ENCODE peak calls at places on chromosome 22, in four cellular contexts. F is H1, N is mesenchymal stem cell, L is IMR-90. O is an unnamed sample.

GRCh38 chr22:21020802-21021429 is 6.0 kb downstream of the P2RX6 start:
- DNase-seq in F (peak; percentile 73), N (peak; percentile 10), L (no peak), O (no peak)

GRCh38 chr22:33860386-33860785 is 59.9 kb downstream of the LARGE1 start:
- DNase-seq in F (no peak), N (no peak), L (no peak), O (no peak)

GRCh38 chr22:49505337-49506009 is 322.2 kb downstream of the BRD1 start:
- DNase-seq in F (no peak), N (no peak), L (no peak), O (no peak)

GRCh38 chr22:22171357-22172218 is 73.0 kb upstream of the VPREB1 start:
- DNase-seq in F (no peak), N (peak; percentile 8), L (no peak), O (no peak)

GRCh38 chr22:48503035-48503625 is 1324.5 kb downstream of the BRD1 start:
- DNase-seq in F (no peak), N (no peak), L (no peak), O (no peak)

GRCh38 chr22:44192098-44192810 is 11.5 kb downstream of the PARVG start:
- DNase-seq in F (peak; percentile 91), N (no peak), L (no peak), O (no peak)

GRCh38 chr22:26648761-26649363 is 8.5 kb upstream of the MIAT start:
- DNase-seq in F (no peak), N (peak; percentile 27), L (no peak), O (no peak)

GRCh38 chr22:23237841-23238240 is 57.5 kb downstream of the BCR start:
- DNase-seq in F (no peak), N (no peak), L (no peak), O (no peak)

GRCh38 chr22:44685384-44686056 is 16.5 kb upstream of the PRR5 start:
- DNase-seq in F (peak; percentile 75), N (peak; percentile 73), L (peak; percentile 51), O (no peak)

GRCh38 chr22:23841736-23842404 is 3.1 kb upstream of the DERL3 start:
- DNase-seq in F (no peak), N (no peak), L (no peak), O (no peak)

GRCh38 chr22:48121984-48122383 is 1359.5 kb downstream of the TBC1D22A start:
- DNase-seq in F (no peak), N (no peak), L (no peak), O (no peak)

GRCh38 chr22:50304528-50305392 is 2.7 kb downstream of the PLXNB2 start:
- DNase-seq in F (no peak), N (no peak), L (no peak), O (no peak)

GRCh38 chr22:31123292-31123602 is 481 bp downstream of the INPP5J start:
- DNase-seq in F (no peak), N (no peak), L (no peak), O (no peak)

GRCh38 chr22:30301995-30302809 is 12.9 kb upstream of the CASTOR1 start:
- DNase-seq in F (no peak), N (peak; percentile 88), L (peak; percentile 59), O (no peak)

GRCh38 chr22:50286275-50286674 is 16.1 kb upstream of the MAPK11 start:
- DNase-seq in F (no peak), N (no peak), L (no peak), O (no peak)

GRCh38 chr22:49372111-49372529 is 455.6 kb downstream of the BRD1 start:
- DNase-seq in F (no peak), N (no peak), L (no peak), O (no peak)

GRCh38 chr22:31951201-31952093 is 7.1 kb downstream of the YWHAH start:
- DNase-seq in F (no peak), N (no peak), L (no peak), O (no peak)

GRCh38 chr22:49950396-49950994 is 10.1 kb upstream of the PIM3 start:
- DNase-seq in F (no peak), N (no peak), L (no peak), O (no peak)

GRCh38 chr22:17633217-17633997 is 4.9 kb upstream of the ATP6V1E1 start:
- DNase-seq in F (no peak), N (peak; percentile 72), L (peak; percentile 92), O (no peak)

GRCh38 chr22:36928826-36929535 is 15.6 kb downstream of the CSF2RB start:
- DNase-seq in F (peak; percentile 38), N (no peak), L (no peak), O (no peak)

GRCh38 chr22:48920776-48921241 is 906.9 kb downstream of the BRD1 start:
- DNase-seq in F (peak; percentile 37), N (no peak), L (no peak), O (no peak)

GRCh38 chr22:49214976-49215375 is 612.7 kb downstream of the BRD1 start:
- DNase-seq in F (peak; percentile 19), N (no peak), L (no peak), O (no peak)

GRCh38 chr22:24390576-24390975 is 36.8 kb upstream of the ADORA2A start:
- DNase-seq in F (no peak), N (peak; percentile 66), L (no peak), O (no peak)

GRCh38 chr22:37199839-37200161 is 11.8 kb upstream of the C1QTNF6 start:
- DNase-seq in F (no peak), N (no peak), L (no peak), O (no peak)

GRCh38 chr22:30671071-30671470 is 3.4 kb upstream of the DUSP18 start:
- DNase-seq in F (no peak), N (no peak), L (no peak), O (no peak)

GRCh38 chr22:23138584-23139469 is 3.0 kb downstream of the RSPH14 start:
- DNase-seq in F (no peak), N (no peak), L (no peak), O (no peak)

GRCh38 chr22:19448076-19448607 is 631 bp upstream of the C22orf39 start:
- DNase-seq in F (no peak), N (peak; percentile 76), L (peak; percentile 43), O (no peak)

GRCh38 chr22:19446603-19447387 is 716 bp downstream of the C22orf39 start:
- DNase-seq in F (no peak), N (peak; percentile 22), L (no peak), O (peak; percentile 48)

GRCh38 chr22:19449422-19449767 is 1.9 kb upstream of the C22orf39 start:
- DNase-seq in F (no peak), N (no peak), L (no peak), O (no peak)

GRCh38 chr22:19448739-19449421 is 1.4 kb upstream of the C22orf39 start:
- DNase-seq in F (no peak), N (no peak), L (no peak), O (no peak)

DNA sequence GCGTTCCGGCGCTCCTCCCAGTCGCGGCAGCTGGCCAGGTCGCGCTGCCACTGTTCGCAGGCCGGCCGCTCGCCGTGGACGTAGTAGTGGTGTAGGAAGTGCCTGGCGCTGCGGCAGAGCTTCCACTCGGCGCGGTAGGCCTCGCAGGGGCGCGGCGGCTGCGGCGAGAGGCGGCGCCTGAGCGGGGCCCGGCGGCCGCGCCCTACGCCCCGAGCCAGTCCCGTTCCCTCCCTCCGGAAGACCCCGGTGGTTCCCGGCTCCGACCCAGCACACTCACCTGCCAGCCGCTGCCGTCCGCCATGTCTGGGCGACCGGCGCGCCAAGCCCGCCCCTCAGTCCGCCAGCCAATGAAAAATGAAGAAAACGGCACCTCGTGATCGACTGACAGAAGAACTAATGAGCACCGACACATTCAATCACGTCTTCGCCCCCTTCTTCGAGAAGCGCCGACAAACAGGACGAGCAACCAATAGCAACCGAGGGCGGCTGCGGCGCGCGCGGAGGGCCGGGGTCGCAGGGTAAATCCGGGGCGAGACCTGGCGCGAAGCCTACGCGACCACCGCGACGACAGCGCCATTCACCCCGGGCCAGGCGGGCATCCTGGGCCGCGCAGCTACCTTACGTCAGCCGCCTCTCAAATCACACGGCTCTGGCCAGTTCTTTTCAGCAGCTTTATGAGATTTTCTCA is at the start of gene C22orf39:
- DNase-seq in F (peak; percentile 92), N (peak; percentile 95), L (peak; percentile 92), O (peak; percentile 93)
- H4K8ac ChIP-seq in F (peak within 1 kb of the TSS; percentile 94), N (peak within 1 kb of the TSS; percentile 86), L (peak within 1 kb of the TSS; percentile 77), O (peak within 1 kb of the TSS; percentile 89)

GRCh38 chr22:46781291-46781690 is 18.8 kb downstream of the TBC1D22A start:
- DNase-seq in F (no peak), N (no peak), L (no peak), O (no peak)

GRCh38 chr22:46777609-46777970 is 15.1 kb downstream of the TBC1D22A start:
- DNase-seq in F (no peak), N (no peak), L (no peak), O (no peak)

GRCh38 chr22:46779023-46779422 is 16.6 kb downstream of the TBC1D22A start:
- DNase-seq in F (no peak), N (no peak), L (no peak), O (no peak)

GRCh38 chr22:46779651-46780050 is 17.2 kb downstream of the TBC1D22A start:
- DNase-seq in F (no peak), N (no peak), L (no peak), O (no peak)

DNA sequence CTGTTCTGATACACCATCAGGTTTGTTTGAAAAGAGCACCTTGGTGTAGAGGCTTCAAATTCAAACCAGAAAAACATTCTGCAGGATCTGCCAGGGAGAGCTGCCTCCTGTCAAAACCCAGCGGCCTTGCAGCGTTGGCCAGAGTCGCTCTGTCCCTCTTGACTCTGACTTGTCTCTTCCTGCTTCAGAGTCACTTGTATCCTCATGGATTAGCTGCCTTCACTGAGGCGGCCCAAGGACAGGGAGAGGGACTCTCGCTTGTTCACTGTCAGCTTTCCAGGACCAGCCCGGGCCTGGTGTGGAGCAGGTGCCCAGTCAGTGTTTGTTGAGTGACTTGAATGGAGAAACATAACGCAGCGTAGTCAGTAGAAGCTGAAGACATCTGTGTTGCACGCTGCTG is 18.0 kb downstream of the TBC1D22A start:
- DNase-seq in F (no peak), N (no peak), L (no peak), O (no peak)
- H3K4ac ChIP-seq in F (no peak overlapping the region), N (no peak overlapping the region), L (no peak overlapping the region), O (no peak overlapping the region)

DNA sequence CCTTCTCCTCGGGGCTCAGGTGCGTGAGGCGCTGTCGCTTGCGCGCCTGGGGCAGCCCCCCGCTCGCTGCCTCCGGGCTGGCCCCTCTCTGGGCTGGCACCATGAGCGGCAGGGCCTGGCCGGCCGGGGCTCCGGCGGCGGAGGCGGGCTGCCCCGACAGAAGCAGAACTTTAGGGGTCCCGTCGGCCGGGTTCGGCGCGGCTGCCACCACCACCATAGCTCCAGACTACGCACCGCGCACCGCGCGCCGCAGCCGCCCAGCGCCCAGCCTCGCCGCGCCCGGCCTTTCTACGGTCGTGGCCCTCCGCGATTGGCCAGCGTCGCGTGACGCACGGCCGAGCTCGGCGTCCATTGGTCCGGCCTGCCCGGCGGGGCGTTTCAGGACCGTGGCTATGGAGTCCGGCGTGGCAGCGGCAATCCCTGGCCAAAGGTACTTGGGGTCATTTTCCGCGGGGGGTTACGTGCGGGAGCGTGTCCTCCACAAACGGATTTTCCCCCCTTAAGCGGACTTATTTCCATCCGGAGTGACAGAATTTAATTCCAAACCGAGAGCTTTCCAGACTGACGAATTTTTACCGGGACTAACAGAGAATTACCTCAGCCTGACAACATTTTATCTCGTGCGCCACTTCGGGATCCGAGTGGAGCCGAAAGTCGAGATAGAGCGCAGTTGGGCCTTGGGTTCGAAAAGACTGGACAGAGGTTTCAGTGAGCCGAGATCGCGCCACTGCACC is at the start of gene XBP1:
- DNase-seq in F (peak; percentile 96), N (peak; percentile 95), L (peak; percentile 93), O (peak; percentile 92)
- H4K8ac ChIP-seq in F (peak within 1 kb of the TSS; percentile 81), N (peak within 1 kb of the TSS; percentile 98), L (peak within 1 kb of the TSS; percentile 93), O (peak within 1 kb of the TSS; percentile 96)

DNA sequence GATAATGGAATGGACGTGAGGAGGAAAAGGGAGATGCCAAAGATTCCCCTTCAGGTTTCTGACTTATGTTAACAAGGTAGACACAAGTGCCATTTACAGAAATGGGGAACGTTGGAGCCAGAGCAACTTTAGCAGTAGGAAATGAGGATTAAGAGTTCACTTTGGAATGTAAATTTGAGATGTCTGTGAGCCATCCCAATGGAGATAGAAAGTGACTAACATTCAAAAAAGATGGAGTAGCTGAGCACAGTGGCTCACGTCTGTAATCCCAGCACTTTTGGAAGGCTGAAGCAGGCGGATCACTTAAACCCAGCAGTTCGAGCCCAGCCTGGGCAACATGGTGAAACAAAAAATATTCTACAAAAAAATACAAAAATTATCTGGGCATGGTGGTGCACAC is 19.9 kb downstream of the MRTFA start:
- DNase-seq in F (no peak), N (no peak), L (no peak), O (no peak)
- H3K4ac ChIP-seq in F (no peak overlapping the region), N (no peak overlapping the region), L (no peak overlapping the region), O (no peak overlapping the region)